ENCODE peak calls at places on chromosomes 4 and X, in seven cellular contexts. One of them, this sample, is unnamed.

GRCh38 chrX:103730746-103731508 is 20.2 kb downstream of the TMEM31 start:
- DNase-seq in MM.1S: no peak
- DNase-seq in WTC11: no peak
- DNase-seq in nephron progenitor cell: no peak
- DNase-seq in neural crest cell: no peak
- DNase-seq in PC-9: no peak
- DNase-seq in bronchial epithelial cell: peak
- DNase-seq in this sample: peak

GRCh38 chrX:6448003-6448402 is 86.9 kb downstream of the VCX3A start:
- DNase-seq in nephron progenitor cell: no peak
- DNase-seq in neural crest cell: no peak
- DNase-seq in MM.1S: no peak
- DNase-seq in bronchial epithelial cell: no peak
- DNase-seq in PC-9: peak
- DNase-seq in WTC11: no peak
- DNase-seq in this sample: no peak

GRCh38 chr4:172725581-172725980 is 443.0 kb upstream of the GALNT7 start:
- DNase-seq in MM.1S: no peak
- DNase-seq in WTC11: no peak
- DNase-seq in neural crest cell: no peak
- DNase-seq in bronchial epithelial cell: peak
- DNase-seq in nephron progenitor cell: no peak
- DNase-seq in PC-9: no peak
- DNase-seq in this sample: no peak

GRCh38 chr4:165367040-165367439 is 11.8 kb upstream of the CPE start:
- DNase-seq in MM.1S: no peak
- DNase-seq in WTC11: no peak
- DNase-seq in PC-9: no peak
- DNase-seq in neural crest cell: no peak
- DNase-seq in bronchial epithelial cell: no peak
- DNase-seq in nephron progenitor cell: no peak
- DNase-seq in this sample: no peak

GRCh38 chr4:145887241-145887964 is 51.2 kb downstream of the ZNF827 start:
- DNase-seq in WTC11: no peak
- DNase-seq in PC-9: no peak
- DNase-seq in bronchial epithelial cell: peak
- DNase-seq in nephron progenitor cell: no peak
- DNase-seq in neural crest cell: no peak
- DNase-seq in MM.1S: no peak
- DNase-seq in this sample: no peak

GRCh38 chr4:54371211-54371610 is 142.1 kb downstream of the PDGFRA start:
- DNase-seq in PC-9: no peak
- DNase-seq in neural crest cell: no peak
- DNase-seq in bronchial epithelial cell: no peak
- DNase-seq in MM.1S: no peak
- DNase-seq in nephron progenitor cell: no peak
- DNase-seq in WTC11: no peak
- DNase-seq in this sample: no peak

GRCh38 chr4:74062954-74063353 is 24.5 kb upstream of the CXCL3 start:
- DNase-seq in nephron progenitor cell: no peak
- DNase-seq in bronchial epithelial cell: no peak
- DNase-seq in PC-9: no peak
- DNase-seq in WTC11: no peak
- DNase-seq in MM.1S: no peak
- DNase-seq in neural crest cell: no peak
- DNase-seq in this sample: no peak

GRCh38 chr4:113423631-113424030 is 337.9 kb downstream of the CAMK2D start:
- DNase-seq in WTC11: no peak
- DNase-seq in PC-9: no peak
- DNase-seq in MM.1S: no peak
- DNase-seq in neural crest cell: no peak
- DNase-seq in nephron progenitor cell: no peak
- DNase-seq in bronchial epithelial cell: no peak
- DNase-seq in this sample: no peak

GRCh38 chrX:70183091-70183490 is 5.8 kb downstream of the DGAT2L6 start:
- DNase-seq in MM.1S: no peak
- DNase-seq in WTC11: no peak
- DNase-seq in neural crest cell: no peak
- DNase-seq in bronchial epithelial cell: peak
- DNase-seq in nephron progenitor cell: no peak
- DNase-seq in PC-9: no peak
- DNase-seq in this sample: no peak

GRCh38 chr4:87718221-87718620 is 68.1 kb downstream of the DMP1 start:
- DNase-seq in PC-9: no peak
- DNase-seq in nephron progenitor cell: no peak
- DNase-seq in WTC11: no peak
- DNase-seq in neural crest cell: no peak
- DNase-seq in MM.1S: no peak
- DNase-seq in bronchial epithelial cell: no peak
- DNase-seq in this sample: no peak

GRCh38 chrX:148069759-148070503 is 88.8 kb downstream of the FMR1NB start:
- DNase-seq in neural crest cell: no peak
- DNase-seq in WTC11: no peak
- DNase-seq in PC-9: no peak
- DNase-seq in nephron progenitor cell: no peak
- DNase-seq in MM.1S: no peak
- DNase-seq in bronchial epithelial cell: no peak
- DNase-seq in this sample: no peak

GRCh38 chr4:76772498-76773106 is 125.3 kb downstream of the SOWAHB start:
- DNase-seq in WTC11: no peak
- DNase-seq in nephron progenitor cell: no peak
- DNase-seq in neural crest cell: no peak
- DNase-seq in bronchial epithelial cell: peak
- DNase-seq in MM.1S: peak
- DNase-seq in PC-9: no peak
- DNase-seq in this sample: no peak

DNA sequence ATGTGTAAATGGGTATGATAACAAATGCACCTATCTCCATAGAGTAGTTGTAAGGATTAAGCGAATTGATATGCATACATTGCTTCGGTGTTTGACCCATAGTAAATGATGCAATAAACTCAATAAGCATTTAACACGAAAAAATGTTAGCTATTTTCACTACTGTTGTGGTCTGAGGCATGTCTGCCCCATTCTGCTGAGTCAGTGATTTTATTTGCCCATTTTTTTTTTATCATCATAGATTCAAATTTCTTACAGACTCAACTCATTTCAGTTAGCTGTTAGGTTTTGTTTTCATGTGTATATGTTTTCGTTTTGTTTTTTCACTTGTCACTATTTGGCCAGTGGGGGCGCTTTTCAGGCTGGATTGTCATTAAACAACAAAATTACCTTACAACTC is 27.8 kb upstream of the ARHGEF9 start:
- DNase-seq in WTC11: no peak
- DNase-seq in MM.1S: no peak
- DNase-seq in PC-9: no peak
- DNase-seq in nephron progenitor cell: no peak
- DNase-seq in neural crest cell: no peak
- DNase-seq in bronchial epithelial cell: no peak
- DNase-seq in this sample: no peak
- TF ChIP-seq CTCF in WTC11: no peak
- TF ChIP-seq CTCF in MM.1S: no peak
- TF ChIP-seq CTCF in PC-9: no peak
- TF ChIP-seq CTCF in nephron progenitor cell: no peak
- TF ChIP-seq CTCF in neural crest cell: no peak
- TF ChIP-seq CTCF in bronchial epithelial cell: no peak
- TF ChIP-seq CTCF in this sample: no peak

GRCh38 chrX:47540754-47541538 is 20.1 kb upstream of the ARAF start:
- DNase-seq in MM.1S: peak
- DNase-seq in bronchial epithelial cell: peak
- DNase-seq in neural crest cell: peak
- DNase-seq in WTC11: peak
- DNase-seq in PC-9: peak
- DNase-seq in nephron progenitor cell: peak
- DNase-seq in this sample: peak
- TF ChIP-seq CTCF in MM.1S: peak
- TF ChIP-seq CTCF in bronchial epithelial cell: peak
- TF ChIP-seq CTCF in neural crest cell: peak
- TF ChIP-seq CTCF in WTC11: no peak
- TF ChIP-seq CTCF in PC-9: peak
- TF ChIP-seq CTCF in nephron progenitor cell: peak
- TF ChIP-seq CTCF in this sample: peak

GRCh38 chr4:184099541-184099966 is 118.1 kb downstream of the ENPP6 start:
- DNase-seq in WTC11: no peak
- DNase-seq in nephron progenitor cell: peak
- DNase-seq in neural crest cell: no peak
- DNase-seq in MM.1S: no peak
- DNase-seq in bronchial epithelial cell: no peak
- DNase-seq in PC-9: no peak
- DNase-seq in this sample: no peak

GRCh38 chr4:184096561-184097239 is 121.0 kb downstream of the ENPP6 start:
- DNase-seq in nephron progenitor cell: no peak
- DNase-seq in MM.1S: no peak
- DNase-seq in bronchial epithelial cell: no peak
- DNase-seq in neural crest cell: no peak
- DNase-seq in WTC11: no peak
- DNase-seq in PC-9: no peak
- DNase-seq in this sample: no peak

GRCh38 chr4:184099033-184099432 is 118.6 kb downstream of the ENPP6 start:
- DNase-seq in nephron progenitor cell: no peak
- DNase-seq in bronchial epithelial cell: no peak
- DNase-seq in MM.1S: no peak
- DNase-seq in neural crest cell: no peak
- DNase-seq in PC-9: no peak
- DNase-seq in WTC11: no peak
- DNase-seq in this sample: no peak

GRCh38 chr4:184097815-184098214 is 119.9 kb downstream of the ENPP6 start:
- DNase-seq in nephron progenitor cell: no peak
- DNase-seq in MM.1S: no peak
- DNase-seq in WTC11: no peak
- DNase-seq in neural crest cell: no peak
- DNase-seq in PC-9: no peak
- DNase-seq in bronchial epithelial cell: no peak
- DNase-seq in this sample: no peak

DNA sequence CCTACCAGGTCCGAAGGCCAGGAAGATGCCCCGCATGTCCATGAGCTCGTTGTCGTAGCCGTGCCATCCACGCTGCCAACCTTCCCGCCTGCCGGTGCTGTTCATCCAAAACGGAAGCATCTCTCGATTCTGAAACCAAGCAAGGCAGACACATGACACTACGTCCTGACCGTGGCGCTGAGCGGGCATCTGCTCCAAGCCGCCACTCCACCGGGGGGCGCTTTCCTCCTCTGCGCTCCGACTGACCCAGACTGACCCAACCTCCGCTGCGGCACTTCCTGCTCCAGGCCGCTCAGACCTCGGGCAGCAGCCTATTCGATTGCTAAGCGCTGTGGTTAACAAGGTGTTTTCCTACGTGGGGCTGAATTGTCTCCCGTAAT is 120.4 kb downstream of the ENPP6 start:
- DNase-seq in neural crest cell: no peak
- DNase-seq in bronchial epithelial cell: no peak
- DNase-seq in MM.1S: no peak
- DNase-seq in nephron progenitor cell: peak
- DNase-seq in WTC11: peak
- DNase-seq in PC-9: no peak
- DNase-seq in this sample: no peak
- TF ChIP-seq CTCF in neural crest cell: no peak
- TF ChIP-seq CTCF in bronchial epithelial cell: no peak
- TF ChIP-seq CTCF in MM.1S: no peak
- TF ChIP-seq CTCF in nephron progenitor cell: no peak
- TF ChIP-seq CTCF in WTC11: peak
- TF ChIP-seq CTCF in PC-9: no peak
- TF ChIP-seq CTCF in this sample: no peak

GRCh38 chr4:16278178-16278577 is 51.9 kb upstream of the TAPT1 start:
- DNase-seq in nephron progenitor cell: no peak
- DNase-seq in WTC11: no peak
- DNase-seq in neural crest cell: no peak
- DNase-seq in PC-9: no peak
- DNase-seq in MM.1S: no peak
- DNase-seq in bronchial epithelial cell: no peak
- DNase-seq in this sample: no peak
- TF ChIP-seq CTCF in nephron progenitor cell: no peak
- TF ChIP-seq CTCF in WTC11: peak
- TF ChIP-seq CTCF in neural crest cell: peak
- TF ChIP-seq CTCF in PC-9: no peak
- TF ChIP-seq CTCF in MM.1S: peak
- TF ChIP-seq CTCF in bronchial epithelial cell: no peak
- TF ChIP-seq CTCF in this sample: peak

DNA sequence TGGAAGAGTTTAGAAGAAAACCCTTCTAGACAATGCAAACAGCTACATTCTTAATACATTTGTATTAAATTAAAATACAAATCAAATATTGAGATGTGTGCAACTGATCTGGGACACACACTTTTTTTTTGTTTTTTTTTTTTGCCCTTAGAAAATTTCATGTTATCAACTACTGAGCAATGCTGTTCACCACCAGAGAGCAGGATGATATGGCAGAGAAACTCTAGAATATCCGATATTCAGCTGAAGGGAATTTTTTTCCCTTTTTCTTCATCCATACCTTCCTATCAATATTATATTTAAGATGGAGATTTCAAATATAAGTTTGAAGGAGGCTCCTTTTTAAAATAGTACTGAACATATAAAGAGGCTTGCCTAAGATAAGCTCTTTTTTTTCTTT is 1.0 kb downstream of the NDST3 start:
- DNase-seq in bronchial epithelial cell: no peak
- DNase-seq in MM.1S: no peak
- DNase-seq in neural crest cell: no peak
- DNase-seq in WTC11: no peak
- DNase-seq in nephron progenitor cell: no peak
- DNase-seq in PC-9: no peak
- DNase-seq in this sample: no peak
- TF ChIP-seq CTCF in bronchial epithelial cell: no peak
- TF ChIP-seq CTCF in MM.1S: no peak
- TF ChIP-seq CTCF in neural crest cell: no peak
- TF ChIP-seq CTCF in WTC11: no peak
- TF ChIP-seq CTCF in nephron progenitor cell: no peak
- TF ChIP-seq CTCF in PC-9: no peak
- TF ChIP-seq CTCF in this sample: no peak

This sample was measured in BE2C.